ENCODE peak calls at places on chromosome 19, in ten cellular contexts. V, M, P, H, J, W, T, Z, A and K are unnamed samples.

GRCh38 chr19:54335979-54336892 is 2.7 kb downstream of the LILRA4 start:
- DNase-seq in M (no peak), V (no peak), A (peak), J (no peak), Z (no peak), H (no peak), P (no peak), W (no peak), T (no peak), K (no peak)

GRCh38 chr19:48511800-48512503 is at the start of gene LMTK3:
- DNase-seq in H (no peak), A (no peak), J (peak), Z (no peak), W (peak), P (no peak), V (peak), M (peak), T (no peak), K (no peak)

GRCh38 chr19:17333611-17334413 is 843 bp downstream of the ANO8 start:
- DNase-seq in V (peak), Z (peak), J (peak), W (peak), M (peak), P (no peak), H (peak), A (no peak), T (no peak), K (peak)

GRCh38 chr19:1259206-1259872 is 9.8 kb upstream of the CIRBP start:
- DNase-seq in M (peak), J (peak), Z (peak), V (peak), W (peak), P (peak), H (peak), A (peak), T (peak), K (peak)

GRCh38 chr19:29893606-29894284 is 48.3 kb upstream of the URI1 start:
- DNase-seq in A (no peak), Z (no peak), P (no peak), M (no peak), V (no peak), W (no peak), T (no peak), J (no peak), H (peak), K (no peak)

GRCh38 chr19:29645911-29646310 is 19.4 kb upstream of the PLEKHF1 start:
- DNase-seq in H (peak), W (no peak), M (peak), J (peak), T (no peak), A (peak), P (peak), Z (no peak), V (peak), K (no peak)

GRCh38 chr19:43532571-43532961 is 422 bp upstream of the ZNF575 start:
- DNase-seq in M (peak), A (peak), T (peak), J (no peak), H (peak), V (no peak), P (peak), W (no peak), Z (no peak), K (peak)

GRCh38 chr19:411723-412355 is 2.9 kb upstream of the C2CD4C start:
- DNase-seq in P (no peak), H (no peak), M (peak), A (no peak), T (peak), V (no peak), Z (no peak), W (no peak), J (no peak), K (no peak)

GRCh38 chr19:17058236-17058635 is 17.0 kb downstream of the HAUS8 start:
- DNase-seq in J (peak), V (no peak), P (no peak), H (no peak), W (no peak), Z (no peak), T (peak), M (no peak), A (no peak), K (no peak)

GRCh38 chr19:8423821-8424223 is 10.7 kb downstream of the MARCHF2 start:
- DNase-seq in T (peak), H (peak), P (peak), J (peak), W (peak), A (peak), M (peak), V (peak), Z (no peak), K (peak)

GRCh38 chr19:54266133-54266532 is 9.1 kb upstream of the LILRB5 start:
- DNase-seq in T (peak), P (peak), Z (no peak), M (peak), W (peak), H (peak), J (peak), A (peak), V (peak), K (peak)

GRCh38 chr19:54464044-54464623 is 556 bp upstream of the LENG9 start:
- DNase-seq in M (peak), Z (no peak), V (peak), A (peak), P (peak), T (peak), H (peak), J (peak), W (peak), K (peak)

GRCh38 chr19:38734426-38735256 is 9.6 kb downstream of the CAPN12 start:
- DNase-seq in H (no peak), A (peak), V (no peak), M (peak), P (peak), W (peak), T (peak), Z (no peak), J (no peak), K (peak)

GRCh38 chr19:46192990-46193650 is 36.4 kb upstream of the IGFL1 start:
- DNase-seq in T (peak), J (peak), V (peak), H (peak), Z (no peak), M (no peak), P (no peak), A (peak), W (peak), K (peak)

GRCh38 chr19:45711851-45712698 is 18.6 kb downstream of the FBXO46 start:
- DNase-seq in V (no peak), W (no peak), J (no peak), T (peak), H (peak), M (no peak), A (no peak), P (no peak), Z (no peak), K (no peak)

GRCh38 chr19:31175564-31176348 is 173.5 kb downstream of the TSHZ3 start:
- DNase-seq in J (no peak), H (no peak), P (no peak), T (no peak), M (no peak), A (peak), V (no peak), W (no peak), Z (no peak), K (no peak)

GRCh38 chr19:49595819-49596404 is 4.9 kb downstream of the PRR12 start:
- DNase-seq in H (no peak), J (no peak), T (no peak), V (no peak), M (peak), W (no peak), P (no peak), Z (no peak), A (no peak), K (no peak)

GRCh38 chr19:35675589-35676140 is 9.3 kb downstream of the UPK1A start:
- DNase-seq in J (no peak), P (no peak), T (no peak), V (no peak), M (no peak), H (no peak), Z (no peak), W (no peak), A (no peak), K (no peak)

GRCh38 chr19:45305421-45305820 is 17.3 kb downstream of the CKM start:
- DNase-seq in J (no peak), T (no peak), W (no peak), Z (no peak), M (no peak), V (no peak), P (no peak), A (no peak), H (no peak), K (no peak)

GRCh38 chr19:44903602-44904425 is 1.8 kb upstream of the APOE start:
- DNase-seq in V (peak), A (peak), T (peak), M (peak), J (peak), P (peak), H (peak), W (peak), Z (peak), K (no peak)

GRCh38 chr19:30077851-30078355 is 135.9 kb downstream of the URI1 start:
- DNase-seq in V (no peak), P (no peak), M (peak), W (no peak), J (no peak), A (no peak), Z (no peak), H (no peak), T (peak), K (no peak)

GRCh38 chr19:18464646-18465045 is 26.7 kb upstream of the ISYNA1 start:
- DNase-seq in A (peak), M (peak), V (peak), T (peak), Z (no peak), W (peak), P (peak), H (peak), J (peak), K (peak)

GRCh38 chr19:48627211-48627864 is 8.0 kb downstream of the SPHK2 start:
- DNase-seq in Z (no peak), H (no peak), W (no peak), V (no peak), T (no peak), P (no peak), M (peak), J (no peak), A (no peak), K (no peak)

GRCh38 chr19:7658219-7658686 is 10.6 kb upstream of the RETN start:
- DNase-seq in A (no peak), H (no peak), J (no peak), W (peak), Z (peak), T (no peak), V (no peak), M (no peak), P (no peak), K (no peak)

GRCh38 chr19:34173145-34173956 is 1.0 kb downstream of the LSM14A start:
- DNase-seq in A (peak), V (peak), H (peak), T (peak), Z (no peak), P (peak), J (peak), W (peak), M (peak), K (peak)

GRCh38 chr19:30634431-30634830 is 262.2 kb downstream of the ZNF536 start:
- DNase-seq in M (no peak), P (no peak), V (no peak), A (no peak), W (no peak), T (no peak), Z (no peak), J (no peak), H (no peak), K (no peak)

DNA sequence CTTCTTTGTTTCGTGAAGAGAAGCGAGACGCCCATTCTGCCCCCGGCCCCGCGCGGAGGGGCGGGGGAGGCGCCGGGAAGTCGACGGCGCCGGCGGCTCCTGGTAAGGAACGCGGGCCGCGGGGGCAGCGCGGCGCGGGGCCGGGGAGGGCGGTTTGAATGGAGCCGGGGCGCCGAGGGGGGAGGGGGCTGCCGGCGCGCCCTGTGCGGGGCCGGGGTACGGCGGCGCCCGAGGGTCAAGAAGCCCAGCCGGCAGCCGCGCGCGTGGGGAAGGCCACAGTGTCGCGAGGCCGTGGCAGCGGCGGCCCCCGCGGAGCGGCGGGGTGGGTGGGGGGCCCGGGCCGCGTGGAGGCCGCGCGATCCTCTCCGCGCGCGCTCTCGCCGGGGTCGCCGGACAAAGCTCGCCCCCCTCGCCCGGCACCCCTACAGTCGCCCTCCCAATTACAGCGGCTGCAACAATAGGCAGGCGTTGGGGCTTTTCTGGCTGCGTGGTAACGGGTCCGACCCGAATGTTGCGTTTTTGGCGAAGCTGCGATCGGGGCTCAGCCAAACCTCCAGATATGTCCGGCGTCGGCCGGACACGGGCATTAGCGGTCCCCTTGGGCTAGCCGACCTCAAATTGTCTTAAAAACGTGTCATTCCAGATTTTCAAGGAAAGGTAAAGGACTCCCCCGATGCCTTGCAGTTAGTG is 388 bp downstream of the SMARCA4 start:
- DNase-seq in M (no peak), T (no peak), W (no peak), H (peak), A (no peak), V (peak), P (no peak), Z (no peak), J (no peak), K (no peak)
- TF ChIP-seq POLR2A in M (no peak), T (no peak), W (no peak), H (no peak), A (no peak), V (no peak), P (no peak), Z (no peak), J (no peak), K (peak)

GRCh38 chr19:52599241-52599640 is 29.2 kb downstream of the ZNF701 start:
- DNase-seq in H (no peak), Z (no peak), P (no peak), T (no peak), A (no peak), M (no peak), W (no peak), J (no peak), V (no peak), K (no peak)

GRCh38 chr19:52602931-52603330 is 32.8 kb downstream of the ZNF701 start:
- DNase-seq in W (no peak), Z (no peak), J (no peak), V (no peak), M (no peak), H (no peak), T (no peak), P (no peak), A (no peak), K (no peak)

GRCh38 chr19:52603558-52604207 is 33.6 kb downstream of the ZNF701 start:
- DNase-seq in J (peak), T (no peak), V (no peak), H (no peak), A (peak), M (no peak), P (no peak), W (no peak), Z (no peak), K (no peak)

GRCh38 chr19:52600639-52601024 is 30.5 kb downstream of the ZNF701 start:
- DNase-seq in P (no peak), A (peak), H (no peak), J (peak), Z (no peak), M (peak), V (no peak), W (peak), T (peak), K (no peak)

GRCh38 chr19:52601025-52601973 is 31.2 kb downstream of the ZNF701 start:
- DNase-seq in M (peak), P (peak), J (peak), H (peak), A (peak), W (peak), V (peak), T (peak), Z (peak), K (peak)
- TF ChIP-seq POLR2A in M (no peak), P (no peak), J (no peak), H (no peak), A (no peak), W (peak), V (no peak), T (peak), Z (peak), K (peak)

GRCh38 chr19:4136680-4137088 is 12.8 kb upstream of the MAP2K2 start:
- DNase-seq in J (no peak), A (no peak), M (no peak), P (no peak), H (no peak), W (no peak), V (no peak), T (no peak), Z (no peak), K (no peak)
- TF ChIP-seq POLR2A in J (no peak), A (no peak), M (no peak), P (no peak), H (no peak), W (no peak), V (no peak), T (peak), Z (no peak), K (no peak)

GRCh38 chr19:13436352-13436751 is 69.9 kb downstream of the CACNA1A start:
- DNase-seq in P (no peak), J (no peak), V (no peak), A (no peak), M (no peak), W (no peak), H (no peak), T (no peak), Z (no peak), K (no peak)

GRCh38 chr19:13441810-13442512 is 64.3 kb downstream of the CACNA1A start:
- DNase-seq in M (no peak), H (peak), V (peak), Z (peak), P (no peak), J (peak), A (no peak), W (no peak), T (no peak), K (peak)

DNA sequence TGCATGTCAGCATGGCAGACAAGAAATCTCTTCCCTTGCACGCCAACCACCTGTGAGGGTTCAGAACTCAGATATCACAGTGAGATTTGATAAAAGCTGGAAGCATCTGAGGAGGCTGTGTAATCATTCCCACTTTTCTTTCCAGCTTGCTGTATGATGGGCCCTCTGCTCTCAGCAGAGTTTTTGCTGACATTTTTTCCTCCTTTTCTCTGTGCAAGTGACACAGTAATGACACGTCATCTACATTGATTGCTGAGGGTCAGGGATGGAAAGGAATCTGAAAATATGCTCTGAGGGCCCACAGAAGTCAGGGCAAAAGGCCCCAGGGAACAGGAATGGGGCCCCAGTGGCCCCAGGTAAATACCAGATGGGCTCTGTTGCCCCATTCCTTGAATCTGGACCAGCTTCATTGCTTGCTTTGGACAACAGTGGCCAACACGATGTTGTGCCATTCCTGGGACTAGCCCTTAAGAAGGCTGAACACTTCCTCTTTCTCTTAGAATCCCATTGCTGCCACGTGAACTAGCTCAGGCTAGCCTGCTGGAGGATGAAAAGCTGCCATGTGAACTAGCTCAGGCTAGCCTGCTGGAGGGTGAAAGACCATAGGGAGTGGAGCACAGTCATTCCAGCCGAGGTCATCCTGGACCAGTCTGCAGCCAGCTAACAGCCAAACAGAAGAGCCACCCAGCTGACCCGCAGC is 68.2 kb downstream of the CACNA1A start:
- DNase-seq in W (no peak), J (no peak), A (no peak), Z (no peak), M (no peak), T (no peak), P (no peak), V (no peak), H (no peak), K (no peak)
- TF ChIP-seq POLR2A in W (no peak), J (no peak), A (no peak), Z (no peak), M (no peak), T (no peak), P (no peak), V (no peak), H (no peak), K (no peak)

GRCh38 chr19:10299545-10300458 is 9.8 kb downstream of the ZGLP1 start:
- DNase-seq in J (no peak), A (no peak), T (no peak), H (no peak), V (no peak), Z (no peak), P (no peak), W (no peak), M (no peak), K (no peak)
- TF ChIP-seq POLR2A in J (no peak), A (no peak), T (no peak), H (no peak), V (no peak), Z (no peak), P (no peak), W (no peak), M (no peak), K (no peak)